ENCODE peak calls at places on chromosomes 6 and 20, in eight cellular contexts. F is CD4-positive, alpha-beta T cell; H is GM20000; K is endothelial cell of umbilical vein; W is A549; L is HL-60; Z is CD8-positive, alpha-beta T cell; D is bronchial epithelial cell. R is an unnamed sample.

GRCh38 chr6:56043076-56043475 is 167.7 kb upstream of the BMP5 start:
- DNase-seq in K (peak), D (peak), W (no peak), L (no peak), H (no peak), F (no peak), Z (no peak), R (no peak)

GRCh38 chr20:21203036-21203656 is 77.3 kb downstream of the KIZ start:
- DNase-seq in L (no peak), W (no peak), H (no peak), K (no peak), D (no peak), F (no peak), Z (no peak), R (no peak)

GRCh38 chr6:111002350-111002749 is 20.5 kb downstream of the RPF2 start:
- DNase-seq in Z (no peak), H (no peak), K (no peak), L (no peak), F (no peak), W (no peak), D (no peak), R (no peak)

GRCh38 chr6:636488-636887 is 20.4 kb downstream of the HUS1B start:
- DNase-seq in Z (no peak), L (no peak), F (no peak), K (no peak), W (no peak), H (peak), D (no peak), R (no peak)

GRCh38 chr20:62528983-62529891 is 53.4 kb upstream of the GATA5 start:
- DNase-seq in Z (no peak), H (no peak), L (no peak), D (no peak), F (no peak), K (no peak), W (no peak), R (no peak)

GRCh38 chr20:54067606-54068174 is 2.7 kb downstream of the BCAS1 start:
- DNase-seq in Z (no peak), D (peak), L (no peak), F (no peak), H (no peak), W (peak), K (no peak), R (peak)

GRCh38 chr20:59571591-59572314 is 32.6 kb upstream of the PHACTR3 start:
- DNase-seq in H (peak), Z (peak), F (peak), K (peak), W (peak), D (peak), L (peak), R (peak)

GRCh38 chr20:18465536-18466200 is 1.2 kb downstream of the DZANK1 start:
- DNase-seq in F (no peak), H (no peak), W (peak), K (no peak), Z (no peak), L (no peak), D (no peak), R (no peak)

GRCh38 chr6:132818404-132819359 is 4.3 kb downstream of the RPS12 start:
- DNase-seq in L (no peak), W (no peak), H (no peak), D (no peak), Z (no peak), K (no peak), F (no peak), R (no peak)

GRCh38 chr6:26322645-26323482 is 42.1 kb upstream of the BTN3A2 start:
- DNase-seq in F (peak), Z (peak), K (peak), H (no peak), L (no peak), D (peak), W (no peak), R (no peak)

GRCh38 chr6:28880894-28881780 is 42.6 kb downstream of the TRIM27 start:
- DNase-seq in Z (peak), W (no peak), D (peak), F (peak), K (peak), H (peak), L (no peak), R (peak)

GRCh38 chr20:63829943-63830820 is 882 bp downstream of the ZBTB46 start:
- DNase-seq in F (no peak), L (no peak), W (no peak), D (no peak), Z (no peak), K (peak), H (peak), R (no peak)

GRCh38 chr20:37315293-37316110 is 26.0 kb downstream of the MANBAL start:
- DNase-seq in D (peak), W (no peak), Z (no peak), L (no peak), F (no peak), K (no peak), H (peak), R (no peak)

GRCh38 chr6:158256746-158257424 is 55.4 kb upstream of the TULP4 start:
- DNase-seq in W (no peak), F (no peak), Z (no peak), L (no peak), K (no peak), H (no peak), D (no peak), R (no peak)

GRCh38 chr6:144334150-144334708 is 49.1 kb downstream of the UTRN start:
- DNase-seq in K (no peak), F (peak), L (no peak), H (peak), W (no peak), Z (peak), D (no peak), R (no peak)

GRCh38 chr6:136378888-136379287 is 89.2 kb upstream of the BCLAF1 start:
- DNase-seq in W (no peak), Z (no peak), H (no peak), F (no peak), K (no peak), L (no peak), D (peak), R (no peak)

GRCh38 chr6:18601515-18602035 is 214.4 kb downstream of the RNF144B start:
- DNase-seq in F (no peak), Z (no peak), D (no peak), K (no peak), H (no peak), L (no peak), W (no peak), R (no peak)

GRCh38 chr6:1820714-1821113 is 211.0 kb downstream of the FOXC1 start:
- DNase-seq in F (no peak), Z (no peak), W (no peak), L (no peak), K (no peak), H (no peak), D (no peak), R (no peak)

GRCh38 chr20:20683922-20684321 is 28.5 kb downstream of the RALGAPA2 start:
- DNase-seq in D (no peak), Z (no peak), W (no peak), L (no peak), H (no peak), K (no peak), F (no peak), R (no peak)

GRCh38 chr6:41503841-41504525 is 42.2 kb upstream of the FOXP4 start:
- DNase-seq in D (no peak), L (no peak), Z (no peak), K (peak), W (peak), H (peak), F (no peak), R (no peak)

GRCh38 chr6:157779705-157780604 is 43.1 kb upstream of the SNX9 start:
- DNase-seq in W (no peak), Z (no peak), L (no peak), K (no peak), H (no peak), F (no peak), D (peak), R (no peak)

GRCh38 chr6:326896-327537 is 34.7 kb downstream of the DUSP22 start:
- DNase-seq in H (no peak), D (no peak), F (no peak), L (no peak), K (no peak), Z (no peak), W (no peak), R (no peak)

GRCh38 chr6:149409617-149410016 is 9.6 kb downstream of the SUMO4 start:
- DNase-seq in D (no peak), F (no peak), Z (no peak), L (no peak), H (no peak), K (no peak), W (no peak), R (no peak)

GRCh38 chr6:145947108-145947507 is 17.1 kb downstream of the SHPRH start:
- DNase-seq in W (no peak), L (no peak), Z (no peak), K (no peak), D (no peak), H (no peak), F (no peak), R (no peak)
- TF ChIP-seq CTCF in W (no peak), L (no peak), Z (no peak), K (no peak), D (no peak), H (no peak), F (no peak), R (no peak)

GRCh38 chr20:46438156-46438750 is 31.8 kb upstream of the ELMO2 start:
- DNase-seq in H (peak), L (no peak), F (no peak), Z (no peak), W (peak), D (peak), K (peak), R (no peak)
- TF ChIP-seq CTCF in H (no peak), L (peak), F (no peak), Z (no peak), W (peak), D (peak), K (no peak), R (peak)

GRCh38 chr20:2237059-2237458 is 58.7 kb upstream of the TGM3 start:
- DNase-seq in D (peak), W (no peak), Z (no peak), F (no peak), H (no peak), K (no peak), L (no peak), R (no peak)
- TF ChIP-seq CTCF in D (peak), W (no peak), Z (no peak), F (no peak), H (no peak), K (no peak), L (no peak), R (no peak)

DNA sequence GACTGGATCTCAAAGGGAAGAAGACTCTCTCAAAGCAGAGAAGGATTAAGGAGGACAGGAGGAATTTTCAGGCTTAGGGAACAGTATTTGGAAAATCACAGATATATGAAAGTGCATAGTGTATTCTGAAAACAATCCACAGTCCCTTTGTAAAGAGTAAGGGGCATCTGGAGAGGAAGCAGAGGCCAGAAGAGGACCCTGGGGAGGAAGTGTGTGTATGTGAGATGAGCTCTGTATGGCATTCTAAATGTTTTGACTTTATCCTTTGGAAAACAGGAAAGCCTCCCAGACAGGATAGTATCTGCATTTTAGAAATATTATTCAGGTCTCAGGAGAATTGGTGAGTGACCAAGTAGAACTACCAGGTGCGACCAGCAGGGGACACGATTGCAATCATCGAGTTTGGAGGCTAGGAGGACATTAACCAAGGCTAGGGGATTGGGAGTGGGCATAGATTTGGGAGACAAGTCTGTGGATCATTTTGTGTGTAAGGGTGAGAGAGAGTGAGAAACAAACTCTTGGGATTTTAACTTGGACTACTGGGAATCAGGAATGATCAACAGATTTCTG is 38.3 kb upstream of the FAM184A start:
- DNase-seq in D (no peak), L (no peak), F (no peak), Z (no peak), W (no peak), H (no peak), K (peak), R (no peak)
- TF ChIP-seq CTCF in D (no peak), L (no peak), F (no peak), Z (peak), W (no peak), H (no peak), K (peak), R (peak)

GRCh38 chr6:131782764-131783163 is 25.1 kb upstream of the ENPP1 start:
- DNase-seq in Z (no peak), K (no peak), D (peak), W (no peak), L (no peak), H (no peak), F (no peak), R (no peak)
- TF ChIP-seq CTCF in Z (no peak), K (no peak), D (peak), W (no peak), L (no peak), H (no peak), F (no peak), R (no peak)

GRCh38 chr6:74570044-74570443 is 635.8 kb downstream of the COL12A1 start:
- DNase-seq in F (no peak), Z (no peak), D (no peak), W (no peak), H (no peak), K (peak), L (no peak), R (no peak)

GRCh38 chr6:74578339-74578738 is 627.5 kb downstream of the COL12A1 start:
- DNase-seq in F (no peak), D (peak), H (no peak), Z (no peak), K (peak), W (no peak), L (no peak), R (no peak)

GRCh38 chr6:74573613-74574012 is 632.2 kb downstream of the COL12A1 start:
- DNase-seq in K (no peak), D (no peak), W (no peak), F (no peak), Z (no peak), H (no peak), L (no peak), R (no peak)

GRCh38 chr6:74577619-74578018 is 628.2 kb downstream of the COL12A1 start:
- DNase-seq in L (no peak), F (no peak), H (peak), K (peak), D (no peak), Z (no peak), W (no peak), R (no peak)

DNA sequence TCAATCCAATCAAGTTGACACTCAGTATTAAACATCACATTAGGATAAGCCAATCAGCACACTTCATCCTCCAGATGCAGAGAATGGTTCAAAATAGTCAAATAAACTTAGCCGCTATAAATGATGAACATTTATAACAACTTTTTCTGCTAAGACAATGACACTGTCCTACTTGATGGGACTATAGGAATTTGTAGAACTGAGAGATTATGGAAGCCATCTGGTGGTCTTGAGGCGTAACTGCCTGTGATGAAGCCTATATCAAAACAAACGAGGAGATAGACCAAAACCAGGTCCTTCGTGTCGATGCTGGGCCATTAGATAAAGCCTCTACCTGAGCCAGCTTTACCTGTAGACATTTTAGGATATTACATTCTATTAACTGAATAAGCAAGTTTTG is 631.1 kb downstream of the COL12A1 start:
- DNase-seq in W (no peak), H (peak), L (no peak), D (peak), F (no peak), Z (no peak), K (peak), R (no peak)
- TF ChIP-seq CTCF in W (peak), H (peak), L (peak), D (peak), F (no peak), Z (no peak), K (peak), R (peak)

GRCh38 chr20:48921168-48921882 is at the start of gene ARFGEF2:
- DNase-seq in Z (peak), F (peak), K (peak), D (peak), W (peak), H (peak), L (peak), R (peak)
- TF ChIP-seq CTCF in Z (no peak), F (no peak), K (no peak), D (no peak), W (no peak), H (no peak), L (no peak), R (peak)

DNA sequence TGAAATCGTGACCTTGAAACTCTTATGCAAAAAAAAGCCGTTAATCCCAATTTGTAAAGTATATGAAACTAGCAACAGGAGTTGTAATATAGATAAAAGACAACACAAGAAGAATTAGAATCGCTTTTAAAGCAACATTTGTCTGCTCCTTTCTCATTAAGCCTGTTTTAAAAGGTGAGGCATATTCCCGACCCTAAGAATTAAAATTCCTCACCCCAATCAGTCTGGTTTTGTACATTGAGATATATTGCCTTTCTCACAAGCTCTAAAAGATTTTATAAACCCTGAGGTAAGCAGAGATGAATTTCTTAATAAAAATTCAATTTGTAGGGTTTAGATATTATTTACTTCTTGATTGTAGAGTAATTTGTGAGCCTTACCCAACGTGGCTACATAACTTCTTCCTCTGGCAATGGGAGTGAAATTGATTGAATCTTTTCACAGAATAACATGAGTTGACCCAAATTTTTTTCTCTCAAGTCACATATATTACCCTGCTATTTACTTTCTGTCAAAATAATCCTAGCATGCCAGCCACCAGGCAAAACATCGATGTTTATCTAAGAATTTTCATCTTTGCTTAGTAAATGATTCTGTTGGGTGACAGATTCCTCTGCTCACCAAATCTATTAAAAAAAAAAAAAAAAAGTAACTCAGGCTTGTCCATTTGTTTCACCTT is 173.7 kb downstream of the HACE1 start:
- DNase-seq in F (no peak), L (no peak), K (no peak), D (no peak), H (no peak), Z (no peak), W (no peak), R (no peak)
- TF ChIP-seq CTCF in F (no peak), L (no peak), K (no peak), D (no peak), H (no peak), Z (no peak), W (no peak), R (no peak)

DNA sequence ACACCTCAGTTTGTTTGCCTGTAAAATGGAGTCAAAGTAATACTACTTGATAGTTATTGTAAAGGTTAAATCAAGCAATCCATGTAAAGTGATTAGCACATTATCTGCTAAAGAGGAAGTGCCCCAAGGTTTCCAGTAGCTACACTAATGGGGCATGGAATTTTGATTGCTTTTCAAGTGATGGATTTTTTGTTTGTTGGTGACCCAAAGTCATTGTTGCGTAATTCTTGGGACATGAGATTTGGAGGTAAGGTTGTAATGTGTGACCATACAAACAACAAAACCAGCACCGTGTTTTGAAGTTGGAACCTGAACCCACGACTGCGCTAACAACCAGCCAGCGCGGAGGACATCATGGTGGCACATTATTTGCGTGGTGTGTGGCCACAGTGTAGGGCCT is 17.2 kb downstream of the SYCP2L start:
- DNase-seq in L (no peak), F (no peak), W (no peak), K (no peak), D (no peak), H (no peak), Z (no peak), R (no peak)
- TF ChIP-seq CTCF in L (no peak), F (no peak), W (no peak), K (no peak), D (no peak), H (no peak), Z (no peak), R (no peak)

R was measured in progenitor cell of endocrine pancreas.